ENCODE peak calls at places on chromosomes 16 and 17, in eight cellular contexts. V is kidney tubule cell, P is AG09309, M is foreskin keratinocyte, K is Daoy, Z is WTC11, C is heart right ventricle, T is ELR. L is an unnamed sample.

GRCh38 chr16:4680673-4681470 is 12.5 kb upstream of the NUDT16L1 start:
- DNase-seq in V (no peak), P (no peak), M (no peak), K (no peak), Z (no peak), C (peak), T (no peak), L (no peak)

GRCh38 chr17:39177256-39177655 is 11.3 kb upstream of the ARL5C start:
- DNase-seq in V (no peak), P (no peak), M (no peak), K (no peak), Z (peak), C (no peak), T (no peak), L (no peak)

GRCh38 chr16:19168173-19169080 is at the start of gene SYT17:
- DNase-seq in V (no peak), P (no peak), M (no peak), K (peak), Z (peak), C (peak), T (peak), L (no peak)

GRCh38 chr17:16085066-16085699 is 85.6 kb downstream of the TTC19 start:
- DNase-seq in V (no peak), P (peak), M (no peak), K (no peak), Z (no peak), C (no peak), T (peak), L (peak)

GRCh38 chr17:75632428-75632827 is 806 bp upstream of the SMIM5 start:
- DNase-seq in V (no peak), P (no peak), M (no peak), K (no peak), Z (no peak), C (no peak), T (no peak), L (no peak)

GRCh38 chr16:21599994-21600773 is 807 bp downstream of the METTL9 start:
- DNase-seq in V (peak), P (no peak), M (peak), K (peak), Z (no peak), C (no peak), T (peak), L (no peak)

GRCh38 chr17:46894024-46894423 is 28.9 kb upstream of the GOSR2 start:
- DNase-seq in V (no peak), P (no peak), M (no peak), K (no peak), Z (no peak), C (no peak), T (no peak), L (no peak)

GRCh38 chr17:58759522-58759921 is 3.9 kb downstream of the PPM1E start:
- DNase-seq in V (no peak), P (no peak), M (no peak), K (no peak), Z (no peak), C (no peak), T (no peak), L (no peak)

GRCh38 chr17:292016-292415 is 60.6 kb downstream of the RPH3AL start:
- DNase-seq in V (no peak), P (no peak), M (no peak), K (no peak), Z (no peak), C (no peak), T (no peak), L (no peak)

GRCh38 chr16:11405331-11406176 is 60.3 kb downstream of the RMI2 start:
- DNase-seq in V (peak), P (no peak), M (no peak), K (peak), Z (peak), C (no peak), T (peak), L (no peak)

GRCh38 chr17:2711608-2712299 is at the start of gene CLUH:
- DNase-seq in V (peak), P (peak), M (peak), K (peak), Z (peak), C (peak), T (peak), L (peak)

L was measured in GM04504.